ENCODE peak calls at places on chromosomes 11 and 22, in four cellular contexts. F, L, G and T are unnamed samples.

GRCh38 chr11:109422755-109423113 is 744 bp downstream of the C11orf87 start:
- DNase-seq in F (no peak), G (no peak), L (no peak), T (no peak)

GRCh38 chr11:76803811-76804600 is 20.9 kb downstream of the TSKU start:
- DNase-seq in F (no peak), G (no peak), L (no peak), T (no peak)

GRCh38 chr11:20669833-20670684 is 673 bp downstream of the NELL1 start:
- DNase-seq in L (no peak), G (no peak), F (peak), T (no peak)

GRCh38 chr11:118415739-118416068 is 14.3 kb downstream of the ATP5MG start:
- DNase-seq in L (peak), F (peak), G (no peak), T (no peak)

GRCh38 chr11:1206391-1207271 is 16.2 kb upstream of the MUC5B start:
- DNase-seq in L (no peak), F (peak), G (no peak), T (no peak)

GRCh38 chr11:78941226-78941851 is 366.7 kb upstream of the NARS2 start:
- DNase-seq in L (no peak), F (no peak), G (no peak), T (no peak)

GRCh38 chr22:28027453-28028448 is 108.7 kb upstream of the PITPNB start:
- DNase-seq in F (no peak), L (no peak), G (no peak), T (no peak)

GRCh38 chr11:36312593-36312990 is 16.5 kb downstream of the PRR5L start:
- DNase-seq in G (no peak), L (no peak), F (no peak), T (no peak)

GRCh38 chr11:73149105-73149504 is 7.0 kb upstream of the FCHSD2 start:
- DNase-seq in L (no peak), F (no peak), G (no peak), T (no peak)

GRCh38 chr22:38629108-38629507 is 27.1 kb downstream of the FAM227A start:
- DNase-seq in G (no peak), F (no peak), L (no peak), T (no peak)

GRCh38 chr11:45724145-45724544 is 58.7 kb upstream of the CHST1 start:
- DNase-seq in F (no peak), L (no peak), G (no peak), T (no peak)
- TF ChIP-seq ATF2 in F (no peak), L (no peak), G (no peak), T (no peak)

DNA sequence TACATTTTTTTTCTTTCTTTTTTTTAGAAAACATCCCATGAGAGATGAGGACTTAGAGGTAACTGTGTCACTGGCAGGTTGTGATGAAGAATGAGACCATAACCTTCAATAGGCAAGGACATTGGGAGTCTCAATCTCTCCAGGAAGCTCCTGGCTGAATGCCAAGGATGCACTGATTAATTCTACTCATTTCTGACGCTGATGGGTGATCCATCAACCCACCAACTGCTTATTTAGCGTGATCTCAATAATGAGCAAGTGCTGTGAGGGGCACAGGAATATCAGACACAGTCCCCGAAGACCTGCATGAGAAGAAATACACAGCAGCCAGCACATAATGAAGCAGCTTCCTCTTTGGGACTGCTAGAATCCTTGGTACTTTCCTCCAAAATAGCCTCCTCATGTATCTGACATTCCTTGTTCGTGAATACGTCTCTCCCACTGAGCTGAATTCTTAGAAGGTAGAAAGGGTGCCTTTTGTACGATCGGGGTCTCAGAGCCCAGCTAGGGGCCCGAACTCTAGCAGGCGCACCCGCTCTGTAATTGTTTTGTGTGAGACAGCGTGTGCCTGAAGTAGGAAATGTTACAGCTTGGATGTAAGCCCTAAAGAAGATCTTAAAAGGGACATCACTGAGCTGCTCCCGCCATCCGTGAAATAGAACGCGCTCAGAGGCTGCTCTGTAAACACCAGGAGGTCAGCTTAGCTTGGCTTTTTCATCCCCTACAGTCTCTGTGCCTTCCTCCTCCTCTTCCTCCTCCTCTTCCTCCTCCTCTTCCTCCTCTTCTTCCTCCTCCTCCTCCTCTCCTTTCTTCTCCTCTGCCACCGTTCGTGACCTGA is 7.2 kb downstream of the CLMP start:
- DNase-seq in L (no peak), G (no peak), F (no peak), T (no peak)
- TF ChIP-seq ATF2 in L (no peak), G (no peak), F (no peak), T (no peak)

DNA sequence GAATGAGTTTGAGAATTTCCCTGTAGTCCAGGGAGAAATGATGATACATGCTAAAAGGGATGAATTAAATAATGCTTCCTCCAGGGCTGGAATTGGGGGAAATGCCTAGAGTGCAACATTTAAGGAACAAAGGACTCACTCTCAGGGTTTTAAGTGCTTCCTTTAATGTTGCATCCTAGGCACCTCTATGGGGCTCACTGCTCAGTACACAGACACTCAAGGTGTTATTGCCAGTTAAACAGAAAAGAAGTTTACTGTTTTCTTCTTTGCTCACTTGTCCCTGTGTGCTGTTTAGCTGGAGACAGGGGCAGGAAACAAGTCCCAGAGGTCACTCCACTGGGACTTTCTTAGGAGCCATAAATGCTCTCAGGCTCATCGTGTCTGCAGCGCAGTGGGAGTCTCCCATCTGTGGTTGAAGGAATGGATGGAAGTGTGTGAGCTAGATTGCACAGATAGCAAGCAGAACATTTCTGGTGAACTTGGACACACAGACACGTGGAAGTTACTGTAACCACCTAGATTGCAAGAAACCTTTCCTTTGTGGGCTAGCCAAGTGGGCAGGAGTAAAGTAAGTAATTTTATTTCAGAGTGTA is 8.4 kb upstream of the OR52H1 start:
- DNase-seq in L (no peak), F (no peak), G (no peak), T (no peak)
- TF ChIP-seq ATF2 in L (no peak), F (no peak), G (no peak), T (no peak)

DNA sequence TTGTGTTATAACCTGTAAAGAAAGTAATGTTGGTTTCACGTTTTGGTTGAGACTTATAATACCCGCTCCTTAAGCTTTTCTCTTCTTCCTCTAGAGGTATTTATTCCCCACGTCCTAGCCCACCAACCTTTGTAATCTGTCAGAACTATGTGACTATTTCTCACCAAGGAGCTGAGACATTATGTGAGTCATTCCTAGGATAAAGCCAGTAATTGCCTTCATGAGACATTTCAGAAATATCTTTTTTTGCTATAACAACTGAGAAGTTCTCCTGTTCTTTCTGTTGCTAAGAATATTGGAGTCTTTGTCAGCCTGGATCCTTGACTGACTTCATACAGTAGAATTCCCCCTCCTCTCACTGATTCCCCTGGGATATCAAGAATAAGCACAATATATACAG is 1497.0 kb upstream of the TENM4 start:
- DNase-seq in F (no peak), L (no peak), G (no peak), T (no peak)
- TF ChIP-seq ATF2 in F (no peak), L (no peak), G (no peak), T (no peak)